ENCODE peak calls at places on chromosome 11, in four cellular contexts. One of them, this sample, is unnamed.

GRCh38 chr11:46238078-46238966 is 39.1 kb upstream of the CREB3L1 start:
- DNase-seq in astrocyte of the cerebellum: no peak
- DNase-seq in stimulated activated naive CD8-positive, alpha-beta T cell treated with anti-CD3 and anti-CD28 coated beads, Interleukin-15, Interleukin-2, amounts not matched to agents 100 U/mL and 50 U/mL, for 24 hours: peak
- DNase-seq in fibroblast of mammary gland: peak
- DNase-seq in this sample: no peak

GRCh38 chr11:112157274-112157766 is 6.6 kb downstream of the IL18 start:
- DNase-seq in fibroblast of mammary gland: peak
- DNase-seq in stimulated activated naive CD8-positive, alpha-beta T cell treated with anti-CD3 and anti-CD28 coated beads, Interleukin-15, Interleukin-2, amounts not matched to agents 100 U/mL and 50 U/mL, for 24 hours: no peak
- DNase-seq in astrocyte of the cerebellum: peak
- DNase-seq in this sample: no peak

GRCh38 chr11:44443836-44444769 is 121.4 kb upstream of the CD82 start:
- DNase-seq in fibroblast of mammary gland: no peak
- DNase-seq in stimulated activated naive CD8-positive, alpha-beta T cell treated with anti-CD3 and anti-CD28 coated beads, Interleukin-15, Interleukin-2, amounts not matched to agents 100 U/mL and 50 U/mL, for 24 hours: no peak
- DNase-seq in astrocyte of the cerebellum: no peak
- DNase-seq in this sample: no peak

GRCh38 chr11:99371257-99371656 is 350.5 kb downstream of the CNTN5 start:
- DNase-seq in astrocyte of the cerebellum: no peak
- DNase-seq in stimulated activated naive CD8-positive, alpha-beta T cell treated with anti-CD3 and anti-CD28 coated beads, Interleukin-15, Interleukin-2, amounts not matched to agents 100 U/mL and 50 U/mL, for 24 hours: no peak
- DNase-seq in fibroblast of mammary gland: peak
- DNase-seq in this sample: no peak

GRCh38 chr11:88103337-88104206 is 71.7 kb downstream of the RAB38 start:
- DNase-seq in stimulated activated naive CD8-positive, alpha-beta T cell treated with anti-CD3 and anti-CD28 coated beads, Interleukin-15, Interleukin-2, amounts not matched to agents 100 U/mL and 50 U/mL, for 24 hours: peak
- DNase-seq in fibroblast of mammary gland: peak
- DNase-seq in astrocyte of the cerebellum: peak
- DNase-seq in this sample: peak

GRCh38 chr11:20022363-20023081 is 137.8 kb downstream of the DBX1 start:
- DNase-seq in astrocyte of the cerebellum: no peak
- DNase-seq in fibroblast of mammary gland: peak
- DNase-seq in stimulated activated naive CD8-positive, alpha-beta T cell treated with anti-CD3 and anti-CD28 coated beads, Interleukin-15, Interleukin-2, amounts not matched to agents 100 U/mL and 50 U/mL, for 24 hours: no peak
- DNase-seq in this sample: no peak

GRCh38 chr11:74485868-74486267 is 7.7 kb downstream of the LIPT2 start:
- DNase-seq in fibroblast of mammary gland: no peak
- DNase-seq in stimulated activated naive CD8-positive, alpha-beta T cell treated with anti-CD3 and anti-CD28 coated beads, Interleukin-15, Interleukin-2, amounts not matched to agents 100 U/mL and 50 U/mL, for 24 hours: no peak
- DNase-seq in astrocyte of the cerebellum: no peak
- DNase-seq in this sample: peak

GRCh38 chr11:36358436-36358835 is 62.3 kb downstream of the PRR5L start:
- DNase-seq in fibroblast of mammary gland: no peak
- DNase-seq in stimulated activated naive CD8-positive, alpha-beta T cell treated with anti-CD3 and anti-CD28 coated beads, Interleukin-15, Interleukin-2, amounts not matched to agents 100 U/mL and 50 U/mL, for 24 hours: no peak
- DNase-seq in astrocyte of the cerebellum: no peak
- DNase-seq in this sample: no peak

GRCh38 chr11:74466916-74467885 is at the start of gene KCNE3:
- DNase-seq in fibroblast of mammary gland: peak
- DNase-seq in astrocyte of the cerebellum: no peak
- DNase-seq in stimulated activated naive CD8-positive, alpha-beta T cell treated with anti-CD3 and anti-CD28 coated beads, Interleukin-15, Interleukin-2, amounts not matched to agents 100 U/mL and 50 U/mL, for 24 hours: no peak
- DNase-seq in this sample: peak

GRCh38 chr11:12539570-12539969 is 134.7 kb upstream of the TEAD1 start:
- DNase-seq in fibroblast of mammary gland: peak
- DNase-seq in astrocyte of the cerebellum: peak
- DNase-seq in stimulated activated naive CD8-positive, alpha-beta T cell treated with anti-CD3 and anti-CD28 coated beads, Interleukin-15, Interleukin-2, amounts not matched to agents 100 U/mL and 50 U/mL, for 24 hours: no peak
- DNase-seq in this sample: no peak

GRCh38 chr11:70250876-70251275 is 19.6 kb upstream of the PPFIA1 start:
- DNase-seq in stimulated activated naive CD8-positive, alpha-beta T cell treated with anti-CD3 and anti-CD28 coated beads, Interleukin-15, Interleukin-2, amounts not matched to agents 100 U/mL and 50 U/mL, for 24 hours: no peak
- DNase-seq in astrocyte of the cerebellum: no peak
- DNase-seq in fibroblast of mammary gland: no peak
- DNase-seq in this sample: no peak

GRCh38 chr11:126963603-126964353 is 36.8 kb downstream of the KIRREL3 start:
- DNase-seq in fibroblast of mammary gland: peak
- DNase-seq in astrocyte of the cerebellum: peak
- DNase-seq in stimulated activated naive CD8-positive, alpha-beta T cell treated with anti-CD3 and anti-CD28 coated beads, Interleukin-15, Interleukin-2, amounts not matched to agents 100 U/mL and 50 U/mL, for 24 hours: no peak
- DNase-seq in this sample: no peak

GRCh38 chr11:68142028-68142412 is 20.8 kb upstream of the CHKA start:
- DNase-seq in astrocyte of the cerebellum: no peak
- DNase-seq in stimulated activated naive CD8-positive, alpha-beta T cell treated with anti-CD3 and anti-CD28 coated beads, Interleukin-15, Interleukin-2, amounts not matched to agents 100 U/mL and 50 U/mL, for 24 hours: peak
- DNase-seq in fibroblast of mammary gland: no peak
- DNase-seq in this sample: no peak

GRCh38 chr11:61966673-61967176 is 709 bp downstream of the FTH1 start:
- DNase-seq in stimulated activated naive CD8-positive, alpha-beta T cell treated with anti-CD3 and anti-CD28 coated beads, Interleukin-15, Interleukin-2, amounts not matched to agents 100 U/mL and 50 U/mL, for 24 hours: peak
- DNase-seq in astrocyte of the cerebellum: no peak
- DNase-seq in fibroblast of mammary gland: no peak
- DNase-seq in this sample: no peak

This sample was measured in CMK.